ENCODE peak calls at places on chromosomes 11 and 22, in five cellular contexts. A is Peyer's patch, Y is tibial nerve, G is stomach, M is esophagus muscularis mucosa. N is an unnamed sample. For H3K4me1, the result is how much of the 10 kb centered on the place peaks cover.

GRCh38 chr11:68313574-68314202 is 1.3 kb downstream of the LRP5 start:
- DNase-seq in A (peak), G (no peak), Y (no peak), M (no peak), N (no peak)

GRCh38 chr11:16897460-16898061 is 116.7 kb downstream of the PLEKHA7 start:
- DNase-seq in A (no peak), Y (no peak), G (no peak), M (no peak), N (no peak)

GRCh38 chr11:48129697-48130395 is 86.8 kb upstream of the OR4B1 start:
- DNase-seq in M (no peak), G (no peak), Y (no peak), A (no peak), N (no peak)

GRCh38 chr22:46056169-46057041 is 79.4 kb upstream of the WNT7B start:
- DNase-seq in G (peak), M (no peak), A (peak), Y (peak), N (no peak)

GRCh38 chr11:82978422-82979099 is 77.0 kb downstream of the DDIAS start:
- DNase-seq in M (no peak), G (no peak), A (no peak), Y (no peak), N (no peak)

GRCh38 chr11:66868726-66869291 is 11.9 kb downstream of the LRFN4 start:
- DNase-seq in M (no peak), G (peak), A (peak), Y (no peak), N (no peak)

GRCh38 chr11:6404341-6405038 is 14.2 kb downstream of the SMPD1 start:
- DNase-seq in Y (no peak), G (no peak), M (no peak), A (no peak), N (no peak)

GRCh38 chr11:36141595-36141994 is 147.6 kb downstream of the COMMD9 start:
- DNase-seq in M (no peak), A (no peak), G (no peak), Y (no peak), N (no peak)

GRCh38 chr22:20810645-20811044 is 36.7 kb downstream of the SERPIND1 start:
- DNase-seq in Y (no peak), M (no peak), G (no peak), A (no peak), N (no peak)

GRCh38 chr22:42691440-42691839 is 29.2 kb downstream of the A4GALT start:
- DNase-seq in G (no peak), A (no peak), Y (no peak), M (no peak), N (no peak)

GRCh38 chr22:42693763-42694683 is 26.6 kb downstream of the A4GALT start:
- DNase-seq in G (no peak), Y (no peak), M (no peak), A (no peak), N (no peak)

GRCh38 chr22:42692239-42693054 is 28.2 kb downstream of the A4GALT start:
- DNase-seq in A (no peak), Y (no peak), G (no peak), M (no peak), N (no peak)

GRCh38 chr22:42695294-42695693 is 25.4 kb downstream of the A4GALT start:
- DNase-seq in G (no peak), Y (no peak), A (no peak), M (no peak), N (no peak)

DNA sequence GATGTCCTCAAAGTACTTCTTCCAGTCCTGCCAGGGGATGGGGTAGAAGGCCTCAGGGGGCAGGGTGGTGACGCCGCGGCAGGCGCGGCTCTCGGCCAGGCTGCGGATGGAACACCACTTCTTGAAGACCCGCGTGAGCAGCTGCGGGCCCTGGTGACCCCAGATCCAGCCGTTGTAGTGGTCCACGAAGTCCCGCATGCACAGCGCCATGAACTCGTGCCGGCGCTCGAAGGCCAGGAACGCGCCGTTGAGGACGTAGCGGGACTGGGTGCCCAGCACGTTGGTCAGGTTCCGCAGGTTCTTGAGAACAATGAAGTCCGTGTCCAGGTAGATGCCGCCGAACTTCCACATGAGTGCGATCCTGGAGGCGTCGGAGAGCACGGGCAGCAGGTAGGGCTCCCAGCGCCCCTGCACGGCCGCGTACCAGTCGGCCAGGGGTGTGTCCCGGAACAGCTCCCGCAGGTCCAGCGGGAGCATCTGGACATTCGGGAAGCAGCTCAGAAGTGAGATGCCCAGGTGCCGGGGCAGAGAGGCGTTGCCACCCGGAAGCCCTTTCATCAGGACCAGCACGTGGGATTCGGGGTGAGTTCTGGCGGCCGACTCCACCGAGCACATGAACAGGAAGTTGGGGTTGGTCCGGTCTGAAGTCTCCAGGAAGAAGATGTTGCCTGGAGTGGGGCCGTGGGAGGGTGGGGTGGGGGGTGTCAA is 27.5 kb downstream of the A4GALT start:
- DNase-seq in A (no peak), Y (no peak), M (no peak), G (no peak), N (no peak)
- H3K4me1 ChIP-seq in A (under half), Y (under half), M (half or more), G (under half), N (half or more)

GRCh38 chr11:12017865-12018453 is 9.5 kb upstream of the DKK3 start:
- DNase-seq in M (no peak), G (no peak), A (no peak), Y (no peak), N (no peak)

GRCh38 chr11:12017243-12017678 is 8.8 kb upstream of the DKK3 start:
- DNase-seq in M (no peak), G (no peak), A (no peak), Y (no peak), N (no peak)

GRCh38 chr11:12020546-12020945 is 12.1 kb upstream of the DKK3 start:
- DNase-seq in Y (no peak), M (no peak), G (no peak), A (no peak), N (no peak)

GRCh38 chr11:12019337-12019736 is 10.9 kb upstream of the DKK3 start:
- DNase-seq in Y (no peak), M (no peak), A (no peak), G (peak), N (no peak)

GRCh38 chr11:12019867-12020416 is 11.5 kb upstream of the DKK3 start:
- DNase-seq in A (no peak), G (no peak), Y (no peak), M (no peak), N (no peak)
- TF ChIP-seq POLR2A in A (no peak), G (no peak), Y (no peak), M (no peak), N (no peak)

GRCh38 chr22:27431896-27432295 is 369.7 kb downstream of the MN1 start:
- DNase-seq in A (no peak), Y (no peak), M (no peak), G (no peak), N (no peak)

GRCh38 chr22:27430799-27431480 is 370.6 kb downstream of the MN1 start:
- DNase-seq in A (no peak), Y (no peak), M (no peak), G (no peak), N (no peak)

GRCh38 chr22:27435839-27436581 is 365.5 kb downstream of the MN1 start:
- DNase-seq in Y (peak), G (no peak), A (no peak), M (no peak), N (no peak)

GRCh38 chr22:27434898-27435297 is 366.7 kb downstream of the MN1 start:
- DNase-seq in G (no peak), Y (no peak), A (no peak), M (no peak), N (no peak)

DNA sequence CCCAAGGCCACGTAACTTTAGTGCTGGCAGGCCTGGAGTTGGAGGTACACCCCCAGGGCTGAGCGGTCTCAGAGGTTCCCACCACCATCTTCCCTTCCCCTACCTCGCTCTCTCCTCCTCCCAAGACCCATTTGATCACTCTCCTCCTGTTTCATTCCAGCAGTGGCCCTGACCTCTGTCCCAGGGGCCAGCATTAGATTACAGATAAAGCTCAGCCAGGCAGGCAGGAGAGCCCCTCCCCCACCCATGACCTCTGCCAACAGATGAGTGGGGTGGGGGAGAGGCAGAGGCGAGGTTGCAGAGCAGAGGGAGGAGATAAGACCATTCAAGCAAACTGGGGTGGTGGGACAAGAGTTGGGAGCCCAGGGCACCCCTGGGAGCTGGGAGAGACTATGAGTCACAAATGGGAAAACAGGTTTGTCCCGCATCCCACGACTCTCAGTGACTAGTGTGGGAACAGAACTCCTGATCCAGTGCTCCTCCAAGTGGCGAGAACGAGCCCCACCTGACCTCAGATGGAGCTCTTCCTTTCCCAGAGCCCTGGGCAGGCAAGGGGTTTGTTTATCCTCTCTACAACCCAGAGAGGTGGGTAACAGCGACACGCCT is 367.9 kb downstream of the MN1 start:
- DNase-seq in G (no peak), Y (no peak), A (no peak), M (no peak), N (no peak)
- TF ChIP-seq CTCF in G (no peak), Y (no peak), A (no peak), M (no peak), N (no peak)

GRCh38 chr11:72727521-72727920 is 24.7 kb downstream of the ARAP1 start:
- DNase-seq in A (no peak), M (no peak), G (no peak), Y (no peak), N (no peak)
- H3K4me1 ChIP-seq in A (under half), M (under half), G (under half), Y (under half), N (under half)

GRCh38 chr22:49767355-49768062 is 60.2 kb downstream of the BRD1 start:
- DNase-seq in M (no peak), G (no peak), Y (no peak), A (peak), N (no peak)
- TF ChIP-seq POLR2A in M (no peak), G (no peak), Y (no peak), A (no peak), N (no peak)

DNA sequence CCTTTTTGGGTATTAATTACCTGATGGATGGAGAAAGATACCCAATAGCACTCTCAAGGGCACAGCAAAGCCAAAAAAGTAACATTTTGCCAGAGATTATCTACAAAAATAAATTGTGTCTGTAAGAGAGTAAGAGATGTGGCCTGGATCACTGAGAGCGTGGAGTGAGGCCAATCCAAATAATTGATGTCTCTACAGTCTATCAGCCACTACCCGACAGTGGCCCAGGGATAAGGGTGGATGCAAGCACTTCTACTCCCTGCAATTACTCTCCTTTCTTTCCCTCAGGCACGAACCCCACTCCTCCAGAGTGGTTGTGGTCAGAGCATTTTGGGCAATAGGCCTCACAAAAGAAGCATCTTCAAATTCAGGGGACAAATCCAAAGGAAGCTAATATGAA is 92.3 kb upstream of the ZC3H12C start:
- DNase-seq in G (no peak), Y (no peak), M (no peak), A (no peak), N (no peak)
- TF ChIP-seq CTCF in G (no peak), Y (no peak), M (no peak), A (no peak), N (no peak)

N was measured in vagina.